ENCODE peak calls at places on chromosomes 1 and 21, in four cellular contexts. G is A549, M is K562, I is Panc1. K is an unnamed sample.

GRCh38 chr1:18278953-18279712 is 171.5 kb downstream of the IGSF21 start:
- DNase-seq in I (no peak), G (no peak), M (no peak), K (no peak)

GRCh38 chr1:107274227-107274626 is 133.4 kb downstream of the NTNG1 start:
- DNase-seq in M (no peak), I (no peak), G (no peak), K (no peak)

GRCh38 chr1:113008365-113008714 is 52.3 kb upstream of the SLC16A1 start:
- DNase-seq in I (no peak), M (no peak), G (no peak), K (no peak)

GRCh38 chr1:107965112-107965991 is at the start of gene VAV3:
- DNase-seq in M (peak; percentile 16), G (peak; percentile 58), I (no peak), K (peak; percentile 62)

GRCh38 chr1:106952766-106953165 is 103.7 kb upstream of the PRMT6 start:
- DNase-seq in G (no peak), M (no peak), I (no peak), K (no peak)

GRCh38 chr1:226736908-226737818 is 1.9 kb downstream of the ITPKB start:
- DNase-seq in M (no peak), I (no peak), G (no peak), K (peak; percentile 44)

GRCh38 chr1:1540015-1540816 is at the start of gene TMEM240:
- DNase-seq in I (no peak), M (no peak), G (no peak), K (no peak)

GRCh38 chr1:50901872-50902271 is 58.2 kb downstream of the FAF1 start:
- DNase-seq in M (no peak), G (no peak), I (no peak), K (no peak)

GRCh38 chr21:35905973-35906357 is 154.4 kb downstream of the SETD4 start:
- DNase-seq in I (no peak), M (no peak), G (no peak), K (no peak)

GRCh38 chr1:8962812-8963669 is 17.4 kb downstream of the CA6 start:
- DNase-seq in M (peak; percentile 81), I (no peak), G (peak; percentile 82), K (peak; percentile 66)

GRCh38 chr21:25361097-25361496 is 246.2 kb downstream of the MRPL39 start:
- DNase-seq in G (no peak), I (no peak), M (no peak), K (no peak)

GRCh38 chr1:230896719-230897118 is 28.4 kb upstream of the C1orf198 start:
- DNase-seq in I (no peak), M (no peak), G (no peak), K (no peak)

GRCh38 chr1:72431810-72432209 is 149.5 kb upstream of the NEGR1 start:
- DNase-seq in G (no peak), M (no peak), I (no peak), K (no peak)

GRCh38 chr1:38000529-38001453 is 4.5 kb downstream of the FHL3 start:
- DNase-seq in G (no peak), M (peak; percentile 50), I (no peak), K (peak; percentile 47)

GRCh38 chr1:195336718-195337269 is 1271.4 kb downstream of the KCNT2 start:
- DNase-seq in I (no peak), M (no peak), G (no peak), K (no peak)

GRCh38 chr1:207805841-207806421 is 54.1 kb downstream of the CD46 start:
- DNase-seq in I (no peak), M (peak; percentile 69), G (peak; percentile 55), K (no peak)

GRCh38 chr1:78491311-78492071 is 717 bp downstream of the PTGFR start:
- DNase-seq in M (no peak), G (no peak), I (no peak), K (no peak)

GRCh38 chr1:55826413-55827080 is 611.4 kb upstream of the USP24 start:
- DNase-seq in G (no peak), I (no peak), M (no peak), K (no peak)

GRCh38 chr1:205590457-205590768 is 41.4 kb downstream of the ELK4 start:
- DNase-seq in G (no peak), I (no peak), M (no peak), K (no peak)

GRCh38 chr1:243748706-243749283 is 101.2 kb downstream of the AKT3 start:
- DNase-seq in M (peak; percentile 67), G (peak; percentile 72), I (peak; percentile 35), K (peak; percentile 58)

GRCh38 chr1:55216078-55216477 is 914 bp upstream of the USP24 start:
- DNase-seq in G (no peak), I (no peak), M (no peak), K (no peak)

GRCh38 chr1:41500781-41501518 is 16.5 kb upstream of the EDN2 start:
- DNase-seq in I (no peak), G (no peak), M (no peak), K (no peak)

GRCh38 chr1:19337289-19337688 is 25.2 kb downstream of the SLC66A1 start:
- DNase-seq in M (no peak), G (no peak), I (no peak), K (no peak)

GRCh38 chr1:185636848-185637247 is 97.3 kb upstream of the HMCN1 start:
- DNase-seq in M (no peak), I (no peak), G (no peak), K (peak; percentile 72)

GRCh38 chr1:145720556-145720877 is 1.2 kb downstream of the CD160 start:
- DNase-seq in M (no peak), I (peak; percentile 30), G (no peak), K (no peak)

GRCh38 chr1:31712625-31713024 is 8.8 kb upstream of the COL16A1 start:
- DNase-seq in I (no peak), M (no peak), G (no peak), K (no peak)

GRCh38 chr1:151314137-151314875 is 12.9 kb downstream of the PI4KB start:
- DNase-seq in G (peak; percentile 38), M (no peak), I (no peak), K (no peak)

GRCh38 chr1:214709241-214709640 is 106.2 kb downstream of the CENPF start:
- DNase-seq in G (no peak), I (no peak), M (no peak), K (no peak)

GRCh38 chr1:47804127-47804526 is 193.1 kb downstream of the TRABD2B start:
- DNase-seq in I (no peak), M (no peak), G (no peak), K (no peak)

GRCh38 chr1:192609110-192610079 is 26.6 kb upstream of the RGS13 start:
- DNase-seq in I (no peak), G (no peak), M (no peak), K (peak; percentile 88)

GRCh38 chr1:203557958-203558760 is 64.2 kb downstream of the OPTC start:
- DNase-seq in M (no peak), G (peak; percentile 65), I (peak; percentile 81), K (peak; percentile 20)

GRCh38 chr1:73034255-73034654 is 751.9 kb upstream of the NEGR1 start:
- DNase-seq in M (no peak), G (no peak), I (no peak), K (no peak)

GRCh38 chr1:236421022-236421421 is 26.9 kb downstream of the EDARADD start:
- DNase-seq in M (peak; percentile 41), I (no peak), G (peak; percentile 65), K (no peak)

GRCh38 chr1:1309525-1310385 is 1.4 kb downstream of the PUSL1 start:
- DNase-seq in G (no peak), I (no peak), M (no peak), K (no peak)

GRCh38 chr1:39026051-39026946 is at the start of gene NDUFS5:
- DNase-seq in G (peak; percentile 53), M (peak; percentile 87), I (peak; percentile 79), K (peak; percentile 93)

GRCh38 chr1:8389962-8390535 is 72.1 kb downstream of the SLC45A1 start:
- DNase-seq in M (no peak), I (no peak), G (no peak), K (no peak)

GRCh38 chr1:219179293-219179692 is 5.6 kb downstream of the LYPLAL1 start:
- DNase-seq in I (no peak), M (no peak), G (no peak), K (no peak)

GRCh38 chr1:219185486-219186117 is 11.9 kb downstream of the LYPLAL1 start:
- DNase-seq in I (no peak), M (no peak), G (no peak), K (no peak)

GRCh38 chr1:219188331-219188803 is 14.7 kb downstream of the LYPLAL1 start:
- DNase-seq in M (no peak), G (no peak), I (no peak), K (no peak)

GRCh38 chr1:219189021-219189824 is 15.5 kb downstream of the LYPLAL1 start:
- DNase-seq in M (peak; percentile 30), I (no peak), G (no peak), K (no peak)

GRCh38 chr1:219184337-219184736 is 10.7 kb downstream of the LYPLAL1 start:
- DNase-seq in M (no peak), G (no peak), I (no peak), K (no peak)
- TF ChIP-seq CTCF in M (no peak), G (no peak), I (no peak), K (no peak)

GRCh38 chr1:34341896-34342295 is 165.2 kb downstream of the C1orf94 start:
- DNase-seq in G (no peak), I (no peak), M (no peak), K (no peak)
- TF ChIP-seq REST in G (no peak), I (no peak), M (no peak), K (no peak)

GRCh38 chr1:88014126-88014525 is 669.9 kb upstream of the PKN2 start:
- DNase-seq in G (no peak), M (no peak), I (no peak), K (no peak)

GRCh38 chr1:88013485-88013884 is 670.6 kb upstream of the PKN2 start:
- DNase-seq in M (no peak), I (no peak), G (no peak), K (no peak)

DNA sequence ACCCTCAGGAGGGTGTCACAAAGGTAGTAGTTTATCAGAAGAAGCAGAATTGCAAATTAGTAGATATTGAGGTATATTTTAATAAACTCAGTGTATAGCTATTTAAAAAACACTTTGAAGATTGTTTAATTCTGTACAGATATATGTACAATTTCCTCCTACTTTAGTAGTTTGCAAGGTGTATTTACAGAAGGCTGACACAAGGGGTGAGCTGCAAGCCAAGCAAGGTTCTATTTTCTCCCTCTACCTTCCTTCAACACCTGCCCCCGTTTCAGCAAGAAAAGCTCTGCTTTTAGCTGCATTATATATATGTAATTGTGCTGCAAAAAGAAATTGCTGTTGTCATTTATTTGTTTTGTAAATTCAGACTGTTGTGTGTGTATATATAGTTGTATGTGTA is 674.2 kb upstream of the PKN2 start:
- DNase-seq in I (no peak), G (no peak), M (no peak), K (no peak)
- TF ChIP-seq CTCF in I (no peak), G (no peak), M (no peak), K (no peak)

GRCh38 chr1:180154325-180155201 is at the start of gene QSOX1:
- DNase-seq in I (no peak), G (peak; percentile 91), M (peak; percentile 99), K (peak; percentile 68)
- TF ChIP-seq REST in I (no peak), G (no peak), M (peak; percentile 20), K (peak; percentile 48)

GRCh38 chr1:43990271-43991199 is 864 bp upstream of the CCDC24 start:
- DNase-seq in I (no peak), M (peak; percentile 42), G (no peak), K (no peak)
- TF ChIP-seq CTCF in I (peak; percentile 49), M (no peak), G (peak; percentile 9), K (no peak)

GRCh38 chr1:181369416-181369815 is 113.9 kb upstream of the CACNA1E start:
- DNase-seq in I (no peak), M (no peak), G (no peak), K (no peak)
- TF ChIP-seq REST in I (no peak), M (no peak), G (no peak), K (no peak)

GRCh38 chr21:14382835-14383595 is at the start of gene HSPA13:
- DNase-seq in M (peak; percentile 94), G (peak; percentile 83), I (peak; percentile 95), K (peak; percentile 100)
- TF ChIP-seq CTCF in M (no peak), G (no peak), I (no peak), K (no peak)

K was measured in HL-60.